ENCODE peak calls at places on chromosomes 4 and X, in five cellular contexts. W is A549, N is IMR-90, A is tibial nerve, F is body of pancreas. Z is an unnamed sample.

GRCh38 chrX:20452487-20452886 is 185.8 kb upstream of the RPS6KA3 start:
- DNase-seq in A (no peak), N (no peak), F (no peak), W (no peak), Z (no peak)

GRCh38 chrX:130108647-130109428 is 1.5 kb downstream of the ELF4 start:
- DNase-seq in W (peak; percentile 74), N (no peak), A (no peak), F (no peak), Z (no peak)

GRCh38 chrX:70423937-70424336 is 823 bp downstream of the GDPD2 start:
- DNase-seq in F (no peak), W (no peak), N (no peak), A (no peak), Z (no peak)

GRCh38 chrX:123976671-123977316 is 15.3 kb downstream of the STAG2 start:
- DNase-seq in W (peak; percentile 64), A (no peak), N (peak; percentile 47), F (no peak), Z (no peak)

GRCh38 chr4:33746979-33747378 is 2497.3 kb downstream of the ARAP2 start:
- DNase-seq in N (peak; percentile 6), W (no peak), F (no peak), A (no peak), Z (no peak)

GRCh38 chrX:150958177-150958576 is 25.0 kb upstream of the HMGB3 start:
- DNase-seq in N (no peak), W (no peak), A (no peak), F (peak; percentile 29), Z (no peak)

GRCh38 chr4:25235401-25235800 is 1.6 kb downstream of the PI4K2B start:
- DNase-seq in W (no peak), A (no peak), F (no peak), N (no peak), Z (no peak)

GRCh38 chr4:76802546-76803021 is 95.4 kb downstream of the SOWAHB start:
- DNase-seq in W (no peak), A (no peak), N (peak; percentile 26), F (no peak), Z (no peak)

GRCh38 chr4:57639566-57640328 is 529.6 kb upstream of the IGFBP7 start:
- DNase-seq in F (no peak), W (no peak), A (no peak), N (no peak), Z (no peak)

GRCh38 chr4:128565565-128566186 is 243.8 kb upstream of the JADE1 start:
- DNase-seq in N (no peak), W (peak; percentile 69), A (no peak), F (peak; percentile 77), Z (peak; percentile 58)

GRCh38 chr4:142091691-142092182 is 455.4 kb downstream of the IL15 start:
- DNase-seq in W (peak; percentile 93), F (peak; percentile 19), N (peak; percentile 99), A (peak; percentile 20), Z (no peak)

GRCh38 chr4:77036206-77036605 is 39.6 kb downstream of the CCNI start:
- DNase-seq in F (no peak), N (peak; percentile 94), A (no peak), W (no peak), Z (no peak)

GRCh38 chr4:150176559-150176958 is 98.3 kb downstream of the DCLK2 start:
- DNase-seq in N (peak; percentile 55), A (no peak), W (no peak), F (no peak), Z (no peak)

GRCh38 chr4:90727938-90728337 is 600.7 kb downstream of the CCSER1 start:
- DNase-seq in W (peak; percentile 47), N (no peak), A (no peak), F (no peak), Z (no peak)

GRCh38 chrX:137051978-137052640 is 18.3 kb upstream of the GPR101 start:
- DNase-seq in A (peak; percentile 18), N (peak; percentile 17), F (peak; percentile 57), W (peak; percentile 49), Z (peak; percentile 72)

GRCh38 chr4:138982754-138983153 is 32.8 kb upstream of the NOCT start:
- DNase-seq in A (no peak), F (no peak), W (no peak), N (no peak), Z (no peak)

GRCh38 chr4:138979742-138980141 is 35.8 kb upstream of the NOCT start:
- DNase-seq in A (no peak), N (no peak), W (peak; percentile 18), F (no peak), Z (no peak)

GRCh38 chr4:138984647-138985046 is 30.9 kb upstream of the NOCT start:
- DNase-seq in W (no peak), F (no peak), A (no peak), N (no peak), Z (no peak)

GRCh38 chr4:138983690-138984089 is 31.9 kb upstream of the NOCT start:
- DNase-seq in A (no peak), W (no peak), N (no peak), F (no peak), Z (no peak)

GRCh38 chr4:138981930-138982390 is 33.6 kb upstream of the NOCT start:
- DNase-seq in N (peak; percentile 74), W (peak; percentile 47), F (peak; percentile 24), A (peak; percentile 64), Z (peak; percentile 55)
- H3K4me1 ChIP-seq in N (peaks cover 3% of the 10 kb centered on the region), W (peaks cover 16% of the 10 kb centered on the region), F (no peaks in the 10 kb centered on the region), A (peaks cover 22% of the 10 kb centered on the region), Z (no peaks in the 10 kb centered on the region)

GRCh38 chr4:8188743-8189550 is 10.1 kb upstream of the SH3TC1 start:
- DNase-seq in A (no peak), N (no peak), F (peak; percentile 86), W (no peak), Z (peak; percentile 66)
- TF ChIP-seq POLR2A in A (no peak), N (no peak), F (no peak), W (no peak), Z (peak; percentile 17)

GRCh38 chr4:183675625-183676024 is 16.5 kb downstream of the TRAPPC11 start:
- DNase-seq in A (no peak), W (no peak), N (no peak), F (no peak), Z (no peak)
- H3K4me1 ChIP-seq in A (no peaks in the 10 kb centered on the region), W (no peaks in the 10 kb centered on the region), N (no peaks in the 10 kb centered on the region), F (no peaks in the 10 kb centered on the region), Z (no peaks in the 10 kb centered on the region)

GRCh38 chrX:40646489-40647306 is 663 bp downstream of the CXorf38 start:
- DNase-seq in A (peak; percentile 7), F (peak; percentile 58), W (peak; percentile 10), N (peak; percentile 43), Z (peak; percentile 64)

GRCh38 chrX:40644821-40645358 is 2.5 kb downstream of the CXorf38 start:
- DNase-seq in A (peak; percentile 60), W (peak; percentile 6), F (peak; percentile 52), N (peak; percentile 74), Z (peak; percentile 67)

GRCh38 chrX:40651620-40652223 is 4.4 kb upstream of the CXorf38 start:
- DNase-seq in W (peak; percentile 69), N (peak; percentile 65), F (peak; percentile 78), A (peak; percentile 73), Z (no peak)

GRCh38 chrX:40644175-40644574 is 3.2 kb downstream of the CXorf38 start:
- DNase-seq in F (no peak), N (peak; percentile 54), W (no peak), A (peak; percentile 21), Z (no peak)

GRCh38 chrX:40647307-40648197 is at the start of gene CXorf38:
- DNase-seq in N (peak; percentile 83), F (peak; percentile 95), W (peak; percentile 91), A (peak; percentile 80), Z (peak; percentile 96)
- TF ChIP-seq POLR2A in N (peak; percentile 22), F (peak; percentile 49), W (peak; percentile 65), A (peak; percentile 12), Z (peak; percentile 70)

DNA sequence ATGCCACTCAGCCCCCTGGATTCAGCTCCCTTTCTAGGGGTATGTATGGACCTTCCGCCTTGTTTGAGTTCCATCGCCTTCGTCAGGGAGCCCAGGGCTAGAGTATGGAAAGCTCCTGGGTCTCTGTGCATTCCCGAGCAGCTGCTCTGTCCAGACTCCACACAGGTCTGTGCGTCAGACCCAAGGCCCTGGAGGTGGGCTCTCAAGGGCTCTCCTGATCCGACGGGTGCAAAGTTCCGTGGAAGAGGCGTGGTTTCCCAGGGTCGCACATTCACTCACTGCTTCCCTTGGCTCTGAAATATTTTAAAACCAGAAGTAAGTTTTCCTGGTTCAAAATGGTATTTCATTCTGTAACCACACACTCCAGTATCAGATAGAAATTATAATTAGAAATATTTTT is 863.2 kb downstream of the TRIML1 start:
- DNase-seq in W (no peak), A (no peak), N (no peak), F (no peak), Z (no peak)
- H3K4me1 ChIP-seq in W (no peaks in the 10 kb centered on the region), A (no peaks in the 10 kb centered on the region), N (no peaks in the 10 kb centered on the region), F (no peaks in the 10 kb centered on the region), Z (no peaks in the 10 kb centered on the region)

GRCh38 chr4:4859010-4859798 is at the start of gene MSX1:
- DNase-seq in N (peak; percentile 75), F (peak; percentile 79), W (peak; percentile 74), A (peak; percentile 75), Z (peak; percentile 89)
- TF ChIP-seq POLR2A in N (peak; percentile 94), F (peak; percentile 55), W (peak; percentile 88), A (no peak), Z (peak; percentile 82)